ENCODE peak calls at places on chromosomes 3 and 15, in nine cellular contexts. M, O, J, Y, A, N, R, V and H are unnamed samples.
A peak's percentile ranks its signal among the peaks of the same experiment; 100 is the strongest.

GRCh38 chr3:172355836-172356235 is 92.4 kb downstream of the GHSR start:
- DNase-seq in Y (no peak), N (no peak), A (no peak), V (no peak), R (no peak), O (no peak), J (peak; percentile 98), M (peak; percentile 36), H (peak; percentile 83)

GRCh38 chr3:133037440-133037839 is 751 bp upstream of the TMEM108 start:
- DNase-seq in Y (no peak), N (no peak), O (no peak), M (no peak), V (no peak), J (no peak), R (no peak), A (no peak), H (no peak)

GRCh38 chr15:65470866-65471265 is 46.6 kb downstream of the DPP8 start:
- DNase-seq in Y (no peak), A (no peak), M (no peak), R (no peak), N (no peak), V (no peak), O (no peak), J (no peak), H (no peak)

GRCh38 chr15:45179221-45179985 is 8.4 kb downstream of the SHF start:
- DNase-seq in O (peak; percentile 47), A (peak; percentile 37), Y (peak; percentile 16), M (no peak), J (peak; percentile 42), N (peak; percentile 65), V (peak; percentile 33), R (no peak), H (no peak)

GRCh38 chr3:49411550-49411967 is 217 bp downstream of the RHOA start:
- DNase-seq in J (no peak), R (no peak), N (peak; percentile 64), V (peak; percentile 52), M (no peak), O (no peak), A (peak; percentile 55), Y (peak; percentile 58), H (no peak)

GRCh38 chr15:80920271-80920699 is 69.3 kb downstream of the MESD start:
- DNase-seq in M (no peak), R (no peak), O (no peak), Y (peak; percentile 9), A (no peak), V (peak; percentile 29), N (no peak), J (no peak), H (no peak)

GRCh38 chr15:98315951-98316350 is 332.4 kb upstream of the IGF1R start:
- DNase-seq in V (no peak), Y (no peak), O (no peak), N (no peak), R (no peak), A (no peak), J (no peak), M (no peak), H (no peak)

GRCh38 chr3:56629451-56629850 is 53.6 kb downstream of the TASOR start:
- DNase-seq in J (no peak), V (no peak), R (no peak), Y (no peak), O (no peak), A (no peak), M (no peak), N (no peak), H (no peak)

GRCh38 chr3:185930393-185931107 is 7.3 kb downstream of the TRA2B start:
- DNase-seq in R (no peak), A (no peak), O (no peak), J (peak; percentile 55), V (no peak), M (no peak), Y (no peak), N (no peak), H (no peak)

GRCh38 chr3:25836579-25836978 is 46.7 kb downstream of the OXSM start:
- DNase-seq in J (no peak), O (no peak), R (no peak), N (no peak), A (no peak), V (no peak), Y (no peak), M (no peak), H (no peak)

GRCh38 chr3:159170436-159171003 is 368.7 kb downstream of the MFSD1 start:
- DNase-seq in A (no peak), N (no peak), R (no peak), Y (no peak), O (no peak), J (peak; percentile 83), V (no peak), M (no peak), H (no peak)

GRCh38 chr3:157581331-157581730 is 78.1 kb upstream of the VEPH1 start:
- DNase-seq in A (no peak), N (no peak), V (no peak), O (no peak), R (no peak), J (no peak), M (no peak), Y (no peak), H (no peak)

GRCh38 chr3:49257187-49257586 is 19.8 kb downstream of the C3orf62 start:
- DNase-seq in Y (no peak), N (no peak), R (no peak), A (no peak), M (no peak), O (no peak), J (no peak), V (no peak), H (no peak)